ENCODE peak calls at places on chromosomes 6 and 20, in ten cellular contexts. X is neural progenitor cell; Y is fibroblast of lung; O is upper lobe of left lung; T is adrenal gland; B is mammary epithelial cell; M is lung; A is endodermal cell; F is naive thymus-derived CD4-positive, alpha-beta T cell; R is SK-N-MC. I is an unnamed sample.

GRCh38 chr6:158488065-158488464 is 71.8 kb upstream of the TMEM181 start:
- DNase-seq in A (no peak), X (no peak), F (no peak), B (peak), T (no peak), Y (peak), R (no peak), M (no peak), O (no peak), I (no peak)

GRCh38 chr6:135274561-135275293 is 93.6 kb downstream of the MYB start:
- DNase-seq in B (no peak), T (no peak), F (no peak), O (no peak), R (no peak), A (no peak), Y (no peak), M (no peak), X (no peak), I (no peak)

GRCh38 chr6:149208071-149208670 is 109.3 kb upstream of the TAB2 start:
- DNase-seq in A (no peak), T (no peak), X (no peak), B (no peak), Y (no peak), F (no peak), O (no peak), M (no peak), R (no peak), I (no peak)

GRCh38 chr20:18259730-18260129 is 28.6 kb upstream of the ZNF133 start:
- DNase-seq in M (no peak), A (no peak), T (no peak), X (no peak), Y (no peak), F (no peak), O (no peak), B (no peak), R (no peak), I (no peak)

GRCh38 chr6:35425284-35425683 is 26.9 kb upstream of the FANCE start:
- DNase-seq in B (peak), X (peak), R (peak), O (no peak), M (no peak), F (no peak), Y (peak), T (no peak), A (no peak), I (no peak)

GRCh38 chr6:35874721-35875120 is 46.2 kb downstream of the SRPK1 start:
- DNase-seq in X (no peak), R (no peak), T (no peak), M (no peak), B (no peak), Y (no peak), F (no peak), O (no peak), A (no peak), I (no peak)

GRCh38 chr20:51916244-51916643 is 113.9 kb upstream of the SALL4 start:
- DNase-seq in T (no peak), B (no peak), Y (no peak), F (no peak), X (no peak), R (no peak), O (no peak), A (no peak), M (no peak), I (no peak)

GRCh38 chr6:7052441-7052936 is 55.3 kb upstream of the RREB1 start:
- DNase-seq in F (peak), R (no peak), A (peak), B (peak), T (peak), O (peak), M (peak), X (peak), Y (peak), I (peak)

GRCh38 chr6:134422426-134423231 is 104.7 kb upstream of the SGK1 start:
- DNase-seq in R (no peak), X (no peak), Y (peak), M (no peak), T (no peak), F (no peak), O (no peak), B (peak), A (no peak), I (no peak)

GRCh38 chr20:61723538-61724257 is 342.0 kb downstream of the TAF4 start:
- DNase-seq in O (peak), F (no peak), M (no peak), X (no peak), B (no peak), Y (no peak), A (no peak), T (no peak), R (no peak), I (no peak)

GRCh38 chr6:169168302-169168630 is 85.4 kb downstream of the THBS2 start:
- DNase-seq in R (no peak), B (no peak), M (no peak), O (no peak), T (no peak), F (no peak), X (no peak), Y (no peak), A (no peak), I (no peak)

GRCh38 chr20:18778993-18779392 is 34.6 kb upstream of the SCP2D1 start:
- DNase-seq in M (no peak), F (no peak), R (no peak), B (no peak), Y (no peak), A (peak), X (peak), O (no peak), T (no peak), I (no peak)

GRCh38 chr6:44672838-44673237 is 285.3 kb downstream of the CDC5L start:
- DNase-seq in O (no peak), F (no peak), M (no peak), B (peak), A (no peak), X (no peak), R (no peak), Y (no peak), T (no peak), I (no peak)

GRCh38 chr6:106381871-106382270 is 21.4 kb downstream of the CRYBG1 start:
- DNase-seq in T (no peak), A (no peak), Y (no peak), X (no peak), O (no peak), B (peak), R (no peak), F (no peak), M (no peak), I (no peak)

GRCh38 chr20:60984666-60985065 is 267.4 kb upstream of the CDH4 start:
- DNase-seq in A (no peak), M (no peak), Y (no peak), R (no peak), X (no peak), T (no peak), B (no peak), O (no peak), F (no peak), I (no peak)

GRCh38 chr20:44057698-44058675 is 129.0 kb downstream of the JPH2 start:
- DNase-seq in Y (peak), B (no peak), T (no peak), A (peak), R (no peak), M (no peak), X (no peak), F (no peak), O (no peak), I (no peak)

GRCh38 chr20:53828673-53829085 is 235.0 kb upstream of the ZNF217 start:
- DNase-seq in X (peak), Y (peak), R (peak), B (peak), A (peak), O (no peak), T (no peak), F (no peak), M (no peak), I (no peak)

GRCh38 chr6:14652536-14652935 is 535.0 kb downstream of the CD83 start:
- DNase-seq in X (no peak), Y (no peak), F (no peak), B (peak), A (no peak), R (no peak), O (no peak), T (no peak), M (no peak), I (no peak)

GRCh38 chr6:2738373-2738979 is 12.2 kb downstream of the MYLK4 start:
- DNase-seq in R (peak), B (peak), X (peak), A (peak), T (peak), M (no peak), Y (peak), O (no peak), F (peak), I (peak)

GRCh38 chr20:45059022-45059728 is 41.8 kb downstream of the KCNS1 start:
- DNase-seq in T (no peak), F (no peak), R (no peak), A (no peak), B (peak), Y (peak), X (no peak), O (no peak), M (no peak), I (no peak)

GRCh38 chr6:125927761-125928160 is 28.8 kb upstream of the HINT3 start:
- DNase-seq in Y (no peak), F (no peak), A (no peak), B (no peak), R (no peak), T (no peak), M (no peak), O (no peak), X (no peak), I (no peak)

GRCh38 chr6:73032586-73032985 is 192.7 kb downstream of the KHDC1L start:
- DNase-seq in Y (peak), X (no peak), A (no peak), F (no peak), R (no peak), B (peak), O (no peak), T (no peak), M (no peak), I (no peak)

GRCh38 chr6:116971959-116972358 is 94.9 kb downstream of the RFX6 start:
- DNase-seq in X (peak), F (no peak), B (peak), A (peak), Y (peak), R (no peak), O (no peak), M (no peak), T (no peak), I (no peak)

GRCh38 chr6:132063738-132064137 is 112.6 kb upstream of the CCN2 start:
- DNase-seq in Y (peak), O (no peak), A (no peak), F (no peak), T (no peak), B (peak), X (no peak), M (no peak), R (no peak), I (no peak)

GRCh38 chr6:159961523-159961922 is 7.4 kb upstream of the IGF2R start:
- DNase-seq in M (no peak), O (no peak), R (no peak), B (peak), Y (no peak), X (no peak), T (no peak), F (no peak), A (no peak), I (no peak)

GRCh38 chr6:5361371-5361770 is 100.1 kb downstream of the FARS2 start:
- DNase-seq in A (no peak), X (no peak), M (no peak), F (no peak), O (no peak), Y (no peak), T (no peak), R (no peak), B (no peak), I (no peak)

GRCh38 chr20:57882451-57883161 is 172.8 kb upstream of the PMEPA1 start:
- DNase-seq in B (peak), M (no peak), T (peak), F (no peak), A (no peak), X (no peak), O (no peak), Y (no peak), R (no peak), I (no peak)

GRCh38 chr6:149049230-149049629 is 268.3 kb upstream of the TAB2 start:
- DNase-seq in T (no peak), B (peak), X (no peak), R (no peak), O (no peak), F (no peak), M (no peak), Y (no peak), A (no peak), I (no peak)

GRCh38 chr6:127515234-127515793 is 3.8 kb downstream of the MTCL3 start:
- DNase-seq in O (no peak), F (peak), T (no peak), A (peak), Y (peak), R (no peak), M (no peak), B (peak), X (peak), I (no peak)

GRCh38 chr20:16982091-16982726 is 234.1 kb downstream of the OTOR start:
- DNase-seq in T (no peak), R (no peak), A (no peak), O (no peak), B (no peak), Y (no peak), F (no peak), M (no peak), X (no peak), I (no peak)

GRCh38 chr6:110529355-110529754 is 52.9 kb upstream of the SLC22A16 start:
- DNase-seq in A (no peak), T (no peak), B (peak), R (no peak), X (no peak), Y (peak), O (no peak), M (no peak), F (no peak), I (no peak)

GRCh38 chr6:51704932-51705540 is 382.4 kb downstream of the PKHD1 start:
- DNase-seq in F (no peak), O (no peak), Y (no peak), T (no peak), B (peak), R (no peak), X (no peak), A (no peak), M (no peak), I (no peak)

GRCh38 chr6:138555294-138555988 is 56.1 kb upstream of the NHSL1 start:
- DNase-seq in O (no peak), R (no peak), M (peak), A (peak), B (peak), X (peak), T (no peak), Y (no peak), F (no peak), I (no peak)
- H3K27ac ChIP-seq in O (peak), R (no peak), M (peak), A (peak), B (no peak), X (no peak), T (no peak), Y (no peak), F (no peak), I (no peak)

GRCh38 chr20:31607640-31608255 is 2.7 kb downstream of the ID1 start:
- DNase-seq in Y (peak), O (no peak), A (no peak), T (no peak), F (no peak), X (no peak), B (peak), R (no peak), M (no peak), I (no peak)
- H3K4me3 ChIP-seq in Y (peak), O (peak), A (peak), T (peak), F (no peak), X (peak), B (no peak), R (peak), M (peak), I (no peak)

GRCh38 chr6:152783217-152783878 is 32.8 kb downstream of the VIP start:
- DNase-seq in R (no peak), B (no peak), O (no peak), T (no peak), M (no peak), Y (no peak), F (no peak), X (no peak), A (no peak), I (no peak)
- H3K27ac ChIP-seq in R (no peak), B (no peak), O (no peak), T (no peak), M (no peak), Y (no peak), F (no peak), X (no peak), A (no peak), I (no peak)

DNA sequence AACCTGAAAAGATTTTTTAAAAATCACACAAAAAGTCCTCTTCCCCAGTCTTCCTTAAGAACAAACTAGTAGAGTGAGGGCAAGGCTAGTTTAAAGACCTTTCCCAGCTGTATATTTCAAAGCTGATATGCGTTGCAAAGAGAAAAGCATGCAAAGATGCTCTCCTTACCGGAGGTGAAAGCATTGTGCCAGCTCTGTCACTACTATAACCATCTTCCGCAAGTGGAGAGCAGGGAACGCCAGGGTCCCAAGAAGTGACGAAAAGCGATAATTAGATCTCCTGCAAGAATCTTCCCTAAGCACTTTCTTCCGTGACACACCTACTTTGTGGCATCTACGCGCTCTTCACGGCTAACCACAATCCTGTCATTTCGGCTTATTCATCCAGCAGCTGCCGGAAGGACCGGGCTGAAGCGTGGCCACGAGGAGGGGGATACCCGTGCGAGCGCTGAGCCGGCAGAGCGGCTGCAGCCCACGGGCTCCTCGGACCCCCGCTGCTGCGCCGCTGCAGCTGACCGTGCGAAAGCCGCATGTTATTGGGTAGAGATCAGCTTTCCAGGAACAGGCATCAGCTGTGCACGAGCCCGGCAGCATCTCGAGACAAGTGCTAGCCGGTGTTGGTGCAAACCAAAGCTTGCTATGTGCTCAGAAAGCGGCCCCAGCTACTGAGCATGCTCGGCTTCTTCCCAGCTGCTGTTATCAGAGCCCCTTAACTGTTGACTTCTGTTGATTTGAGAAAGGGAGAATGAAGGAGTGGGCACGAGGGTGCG is 57.2 kb upstream of the ARHGAP18 start:
- DNase-seq in X (peak), B (peak), M (no peak), T (peak), F (peak), O (peak), Y (peak), R (no peak), A (peak), I (peak)
- H3K4me3 ChIP-seq in X (peak), B (peak), M (no peak), T (peak), F (peak), O (peak), Y (peak), R (peak), A (peak), I (peak)